ENCODE peak calls at places on chromosome 13, in nine cellular contexts. One of them, this sample, is unnamed.

GRCh38 chr13:113491418-113491883 is 940 bp upstream of the DCUN1D2 start:
- DNase-seq in Ammon's horn: no peak
- DNase-seq in CD4-positive, CD25-positive, alpha-beta regulatory T cell: no peak
- DNase-seq in activated naive CD4-positive, alpha-beta T cell treated with anti-CD3 and anti-CD28 coated beads for 36 hours: no peak
- DNase-seq in cardiac muscle cell: peak; percentile 23
- DNase-seq in AG09319: no peak
- DNase-seq in HEK293T: peak; percentile 9
- DNase-seq in mammary epithelial cell: peak; percentile 27
- DNase-seq in EL: peak; percentile 40
- DNase-seq in this sample: no peak

GRCh38 chr13:47457631-47458030 is 543.4 kb downstream of the SUCLA2 start:
- DNase-seq in Ammon's horn: no peak
- DNase-seq in CD4-positive, CD25-positive, alpha-beta regulatory T cell: no peak
- DNase-seq in activated naive CD4-positive, alpha-beta T cell treated with anti-CD3 and anti-CD28 coated beads for 36 hours: no peak
- DNase-seq in cardiac muscle cell: peak; percentile 48
- DNase-seq in AG09319: no peak
- DNase-seq in HEK293T: no peak
- DNase-seq in mammary epithelial cell: peak; percentile 43
- DNase-seq in EL: peak; percentile 48
- DNase-seq in this sample: no peak

GRCh38 chr13:106609116-106609515 is 41.2 kb upstream of the ARGLU1 start:
- DNase-seq in Ammon's horn: no peak
- DNase-seq in CD4-positive, CD25-positive, alpha-beta regulatory T cell: no peak
- DNase-seq in activated naive CD4-positive, alpha-beta T cell treated with anti-CD3 and anti-CD28 coated beads for 36 hours: no peak
- DNase-seq in cardiac muscle cell: no peak
- DNase-seq in AG09319: no peak
- DNase-seq in HEK293T: no peak
- DNase-seq in mammary epithelial cell: peak; percentile 52
- DNase-seq in EL: no peak
- DNase-seq in this sample: no peak

GRCh38 chr13:112562254-112562653 is 25.7 kb downstream of the TUBGCP3 start:
- DNase-seq in Ammon's horn: no peak
- DNase-seq in CD4-positive, CD25-positive, alpha-beta regulatory T cell: no peak
- DNase-seq in activated naive CD4-positive, alpha-beta T cell treated with anti-CD3 and anti-CD28 coated beads for 36 hours: no peak
- DNase-seq in cardiac muscle cell: no peak
- DNase-seq in AG09319: no peak
- DNase-seq in HEK293T: no peak
- DNase-seq in mammary epithelial cell: no peak
- DNase-seq in EL: no peak
- DNase-seq in this sample: no peak

GRCh38 chr13:110399801-110400200 is 92.7 kb downstream of the COL4A2 start:
- DNase-seq in Ammon's horn: no peak
- DNase-seq in CD4-positive, CD25-positive, alpha-beta regulatory T cell: no peak
- DNase-seq in activated naive CD4-positive, alpha-beta T cell treated with anti-CD3 and anti-CD28 coated beads for 36 hours: no peak
- DNase-seq in cardiac muscle cell: peak; percentile 70
- DNase-seq in AG09319: no peak
- DNase-seq in HEK293T: no peak
- DNase-seq in mammary epithelial cell: no peak
- DNase-seq in EL: no peak
- DNase-seq in this sample: no peak

GRCh38 chr13:38687246-38688229 is 661 bp downstream of the FREM2 start:
- DNase-seq in Ammon's horn: no peak
- DNase-seq in CD4-positive, CD25-positive, alpha-beta regulatory T cell: no peak
- DNase-seq in activated naive CD4-positive, alpha-beta T cell treated with anti-CD3 and anti-CD28 coated beads for 36 hours: no peak
- DNase-seq in cardiac muscle cell: peak; percentile 12
- DNase-seq in AG09319: no peak
- DNase-seq in HEK293T: peak; percentile 40
- DNase-seq in mammary epithelial cell: peak; percentile 59
- DNase-seq in EL: peak; percentile 18
- DNase-seq in this sample: no peak

GRCh38 chr13:113647351-113648217 is 10.4 kb downstream of the ATP4B start:
- DNase-seq in Ammon's horn: peak; percentile 92
- DNase-seq in CD4-positive, CD25-positive, alpha-beta regulatory T cell: no peak
- DNase-seq in activated naive CD4-positive, alpha-beta T cell treated with anti-CD3 and anti-CD28 coated beads for 36 hours: peak; percentile 3
- DNase-seq in cardiac muscle cell: peak; percentile 45
- DNase-seq in AG09319: no peak
- DNase-seq in HEK293T: no peak
- DNase-seq in mammary epithelial cell: peak; percentile 59
- DNase-seq in EL: peak; percentile 39
- DNase-seq in this sample: peak; percentile 1

GRCh38 chr13:30318026-30318425 is 10.7 kb upstream of the KATNAL1 start:
- DNase-seq in Ammon's horn: no peak
- DNase-seq in CD4-positive, CD25-positive, alpha-beta regulatory T cell: no peak
- DNase-seq in activated naive CD4-positive, alpha-beta T cell treated with anti-CD3 and anti-CD28 coated beads for 36 hours: no peak
- DNase-seq in cardiac muscle cell: peak; percentile 53
- DNase-seq in AG09319: no peak
- DNase-seq in HEK293T: no peak
- DNase-seq in mammary epithelial cell: no peak
- DNase-seq in EL: no peak
- DNase-seq in this sample: no peak

GRCh38 chr13:110499621-110500281 is 61.8 kb downstream of the RAB20 start:
- DNase-seq in Ammon's horn: peak; percentile 71
- DNase-seq in CD4-positive, CD25-positive, alpha-beta regulatory T cell: no peak
- DNase-seq in activated naive CD4-positive, alpha-beta T cell treated with anti-CD3 and anti-CD28 coated beads for 36 hours: no peak
- DNase-seq in cardiac muscle cell: no peak
- DNase-seq in AG09319: peak; percentile 65
- DNase-seq in HEK293T: no peak
- DNase-seq in mammary epithelial cell: no peak
- DNase-seq in EL: peak; percentile 84
- DNase-seq in this sample: peak; percentile 87

GRCh38 chr13:33279898-33280549 is 5.5 kb downstream of the STARD13 start:
- DNase-seq in Ammon's horn: no peak
- DNase-seq in CD4-positive, CD25-positive, alpha-beta regulatory T cell: no peak
- DNase-seq in activated naive CD4-positive, alpha-beta T cell treated with anti-CD3 and anti-CD28 coated beads for 36 hours: no peak
- DNase-seq in cardiac muscle cell: peak; percentile 50
- DNase-seq in AG09319: no peak
- DNase-seq in HEK293T: no peak
- DNase-seq in mammary epithelial cell: peak; percentile 94
- DNase-seq in EL: peak; percentile 94
- DNase-seq in this sample: no peak

GRCh38 chr13:98804336-98804855 is 51.9 kb upstream of the SLC15A1 start:
- DNase-seq in Ammon's horn: no peak
- DNase-seq in CD4-positive, CD25-positive, alpha-beta regulatory T cell: no peak
- DNase-seq in activated naive CD4-positive, alpha-beta T cell treated with anti-CD3 and anti-CD28 coated beads for 36 hours: no peak
- DNase-seq in cardiac muscle cell: no peak
- DNase-seq in AG09319: no peak
- DNase-seq in HEK293T: no peak
- DNase-seq in mammary epithelial cell: no peak
- DNase-seq in EL: no peak
- DNase-seq in this sample: no peak

GRCh38 chr13:97268772-97269171 is 46.6 kb downstream of the MBNL2 start:
- DNase-seq in Ammon's horn: no peak
- DNase-seq in CD4-positive, CD25-positive, alpha-beta regulatory T cell: no peak
- DNase-seq in activated naive CD4-positive, alpha-beta T cell treated with anti-CD3 and anti-CD28 coated beads for 36 hours: no peak
- DNase-seq in cardiac muscle cell: peak; percentile 60
- DNase-seq in AG09319: no peak
- DNase-seq in HEK293T: no peak
- DNase-seq in mammary epithelial cell: no peak
- DNase-seq in EL: no peak
- DNase-seq in this sample: no peak

GRCh38 chr13:63481334-63481733 is 2065.7 kb upstream of the PCDH20 start:
- DNase-seq in Ammon's horn: no peak
- DNase-seq in CD4-positive, CD25-positive, alpha-beta regulatory T cell: no peak
- DNase-seq in activated naive CD4-positive, alpha-beta T cell treated with anti-CD3 and anti-CD28 coated beads for 36 hours: no peak
- DNase-seq in cardiac muscle cell: peak; percentile 76
- DNase-seq in AG09319: peak; percentile 20
- DNase-seq in HEK293T: peak; percentile 63
- DNase-seq in mammary epithelial cell: no peak
- DNase-seq in EL: peak; percentile 2
- DNase-seq in this sample: no peak

GRCh38 chr13:112061367-112062046 is 5.4 kb upstream of the SOX1 start:
- DNase-seq in Ammon's horn: no peak
- DNase-seq in CD4-positive, CD25-positive, alpha-beta regulatory T cell: no peak
- DNase-seq in activated naive CD4-positive, alpha-beta T cell treated with anti-CD3 and anti-CD28 coated beads for 36 hours: no peak
- DNase-seq in cardiac muscle cell: no peak
- DNase-seq in AG09319: no peak
- DNase-seq in HEK293T: no peak
- DNase-seq in mammary epithelial cell: no peak
- DNase-seq in EL: no peak
- DNase-seq in this sample: no peak

GRCh38 chr13:40116008-40116407 is 460.5 kb downstream of the COG6 start:
- DNase-seq in Ammon's horn: no peak
- DNase-seq in CD4-positive, CD25-positive, alpha-beta regulatory T cell: peak; percentile 69
- DNase-seq in activated naive CD4-positive, alpha-beta T cell treated with anti-CD3 and anti-CD28 coated beads for 36 hours: peak; percentile 59
- DNase-seq in cardiac muscle cell: peak; percentile 96
- DNase-seq in AG09319: no peak
- DNase-seq in HEK293T: peak; percentile 45
- DNase-seq in mammary epithelial cell: peak; percentile 94
- DNase-seq in EL: peak; percentile 78
- DNase-seq in this sample: no peak

GRCh38 chr13:50448535-50448981 is 394.9 kb downstream of the DLEU7 start:
- DNase-seq in Ammon's horn: no peak
- DNase-seq in CD4-positive, CD25-positive, alpha-beta regulatory T cell: no peak
- DNase-seq in activated naive CD4-positive, alpha-beta T cell treated with anti-CD3 and anti-CD28 coated beads for 36 hours: no peak
- DNase-seq in cardiac muscle cell: no peak
- DNase-seq in AG09319: no peak
- DNase-seq in HEK293T: no peak
- DNase-seq in mammary epithelial cell: peak; percentile 60
- DNase-seq in EL: no peak
- DNase-seq in this sample: no peak

GRCh38 chr13:29885967-29886366 is 35.5 kb upstream of the UBL3 start:
- DNase-seq in Ammon's horn: no peak
- DNase-seq in CD4-positive, CD25-positive, alpha-beta regulatory T cell: no peak
- DNase-seq in activated naive CD4-positive, alpha-beta T cell treated with anti-CD3 and anti-CD28 coated beads for 36 hours: no peak
- DNase-seq in cardiac muscle cell: no peak
- DNase-seq in AG09319: no peak
- DNase-seq in HEK293T: no peak
- DNase-seq in mammary epithelial cell: no peak
- DNase-seq in EL: no peak
- DNase-seq in this sample: no peak

GRCh38 chr13:49690990-49691886 is at the start of gene EBPL:
- DNase-seq in Ammon's horn: peak; percentile 94
- DNase-seq in CD4-positive, CD25-positive, alpha-beta regulatory T cell: peak; percentile 70
- DNase-seq in activated naive CD4-positive, alpha-beta T cell treated with anti-CD3 and anti-CD28 coated beads for 36 hours: peak; percentile 94
- DNase-seq in cardiac muscle cell: peak; percentile 93
- DNase-seq in AG09319: peak; percentile 61
- DNase-seq in HEK293T: peak; percentile 92
- DNase-seq in mammary epithelial cell: peak; percentile 98
- DNase-seq in EL: peak; percentile 91
- DNase-seq in this sample: peak; percentile 67

GRCh38 chr13:73765651-73766384 is 368.4 kb downstream of the KLF12 start:
- DNase-seq in Ammon's horn: peak; percentile 86
- DNase-seq in CD4-positive, CD25-positive, alpha-beta regulatory T cell: peak; percentile 74
- DNase-seq in activated naive CD4-positive, alpha-beta T cell treated with anti-CD3 and anti-CD28 coated beads for 36 hours: peak; percentile 95
- DNase-seq in cardiac muscle cell: peak; percentile 91
- DNase-seq in AG09319: no peak
- DNase-seq in HEK293T: peak; percentile 78
- DNase-seq in mammary epithelial cell: no peak
- DNase-seq in EL: no peak
- DNase-seq in this sample: peak; percentile 30

GRCh38 chr13:42011601-42012401 is 36.6 kb upstream of the DGKH start:
- DNase-seq in Ammon's horn: no peak
- DNase-seq in CD4-positive, CD25-positive, alpha-beta regulatory T cell: no peak
- DNase-seq in activated naive CD4-positive, alpha-beta T cell treated with anti-CD3 and anti-CD28 coated beads for 36 hours: no peak
- DNase-seq in cardiac muscle cell: no peak
- DNase-seq in AG09319: no peak
- DNase-seq in HEK293T: peak; percentile 12
- DNase-seq in mammary epithelial cell: no peak
- DNase-seq in EL: no peak
- DNase-seq in this sample: no peak